ENCODE peak calls at places on chromosomes 5 and 9, in four cellular contexts. V is NB4, A is H9, L is cardiac fibroblast. U is an unnamed sample.

GRCh38 chr5:137696481-137696880 is 39.4 kb downstream of the KLHL3 start:
- DNase-seq in V (no peak), A (no peak), L (peak; percentile 31), U (no peak)

GRCh38 chr5:148740966-148741742 is 85.3 kb upstream of the ADRB2 start:
- DNase-seq in V (peak; percentile 81), A (no peak), L (peak; percentile 83), U (no peak)

GRCh38 chr5:32018476-32019436 is 155.4 kb downstream of the GOLPH3 start:
- DNase-seq in V (no peak), A (no peak), L (peak; percentile 20), U (peak; percentile 13)

GRCh38 chr5:170300361-170301013 is 2.9 kb upstream of the LCP2 start:
- DNase-seq in V (peak; percentile 78), A (no peak), L (no peak), U (no peak)

GRCh38 chr9:105188746-105189145 is 55.7 kb upstream of the SLC44A1 start:
- DNase-seq in V (peak; percentile 37), A (no peak), L (peak; percentile 41), U (no peak)

GRCh38 chr9:90331826-90332575 is 310.6 kb downstream of the DIRAS2 start:
- DNase-seq in V (no peak), A (no peak), L (peak; percentile 63), U (no peak)

GRCh38 chr9:136220017-136220729 is 15.2 kb upstream of the LHX3 start:
- DNase-seq in V (peak; percentile 94), A (no peak), L (peak; percentile 54), U (no peak)

GRCh38 chr5:135248801-135249231 is 150.2 kb downstream of the MACROH2A1 start:
- DNase-seq in V (no peak), A (no peak), L (no peak), U (no peak)

GRCh38 chr5:35487255-35488035 is 130.2 kb upstream of the SPEF2 start:
- DNase-seq in V (no peak), A (no peak), L (no peak), U (no peak)

GRCh38 chr5:150034677-150035076 is 34.1 kb downstream of the HMGXB3 start:
- DNase-seq in V (no peak), A (no peak), L (peak; percentile 78), U (no peak)

GRCh38 chr9:108444400-108445358 is 411.1 kb downstream of the ACTL7B start:
- DNase-seq in V (no peak), A (no peak), L (peak; percentile 97), U (no peak)

GRCh38 chr9:93594041-93594756 is 17.8 kb downstream of the PHF2 start:
- DNase-seq in V (no peak), A (no peak), L (no peak), U (no peak)

GRCh38 chr9:35487066-35487465 is 2.8 kb upstream of the RUSC2 start:
- DNase-seq in V (peak; percentile 28), A (no peak), L (no peak), U (no peak)

GRCh38 chr5:124922255-124922975 is 176.0 kb upstream of the ZNF608 start:
- DNase-seq in V (no peak), A (no peak), L (no peak), U (no peak)

GRCh38 chr5:140383300-140383699 is 18.3 kb upstream of the ANKHD1 start:
- DNase-seq in V (no peak), A (no peak), L (peak; percentile 32), U (no peak)

GRCh38 chr9:72665421-72665820 is 144.0 kb downstream of the TMC1 start:
- DNase-seq in V (no peak), A (no peak), L (peak; percentile 51), U (no peak)

GRCh38 chr9:92406506-92406905 is 2.1 kb upstream of the OGN start:
- DNase-seq in V (peak; percentile 84), A (no peak), L (no peak), U (no peak)

GRCh38 chr5:99004960-99005359 is 76.2 kb upstream of the CHD1 start:
- DNase-seq in V (no peak), A (no peak), L (no peak), U (no peak)

GRCh38 chr5:150299571-150300327 is 3.0 kb downstream of the ARSI start:
- DNase-seq in V (no peak), A (no peak), L (no peak), U (no peak)

GRCh38 chr5:95667219-95667618 is 15.6 kb downstream of the SPATA9 start:
- DNase-seq in V (no peak), A (no peak), L (no peak), U (no peak)

GRCh38 chr9:91836515-91836914 is 113.5 kb downstream of the ROR2 start:
- DNase-seq in V (no peak), A (no peak), L (no peak), U (no peak)

GRCh38 chr9:109986423-109987055 is 206.5 kb downstream of the PALM2AKAP2 start:
- DNase-seq in V (no peak), A (no peak), L (peak; percentile 98), U (no peak)

GRCh38 chr5:175548899-175549311 is 70.5 kb downstream of the SFXN1 start:
- DNase-seq in V (no peak), A (peak; percentile 84), L (no peak), U (no peak)

GRCh38 chr5:77326142-77326541 is 115.7 kb downstream of the PDE8B start:
- DNase-seq in V (no peak), A (no peak), L (no peak), U (no peak)

GRCh38 chr5:77418601-77419591 is 73.2 kb downstream of the WDR41 start:
- DNase-seq in V (no peak), A (no peak), L (peak; percentile 72), U (no peak)

GRCh38 chr9:101126556-101126955 is 98.0 kb downstream of the PLPPR1 start:
- DNase-seq in V (no peak), A (no peak), L (no peak), U (no peak)

DNA sequence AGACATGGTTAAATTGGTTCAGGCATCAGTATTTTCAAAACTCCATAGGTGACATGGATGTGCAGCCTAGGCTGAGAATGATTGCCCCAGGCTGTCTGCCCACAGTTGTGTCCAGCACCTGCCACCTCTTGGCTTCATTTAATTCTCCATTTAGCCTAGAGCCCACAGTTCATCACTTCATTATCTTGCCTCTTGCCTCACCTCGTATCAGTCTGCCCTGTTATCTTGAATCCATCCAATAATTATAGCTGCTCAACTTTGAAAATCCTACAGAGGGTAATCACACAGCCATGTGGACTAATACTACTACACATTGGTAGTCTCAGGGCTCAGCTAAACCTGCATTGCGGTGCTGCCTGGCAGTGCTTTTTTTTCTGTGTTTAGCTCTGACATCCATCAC is 7.4 kb downstream of the UGCG start:
- DNase-seq in V (no peak), A (no peak), L (peak; percentile 9), U (no peak)
- TF ChIP-seq CTCF in V (no peak), A (no peak), L (no peak), U (no peak)

DNA sequence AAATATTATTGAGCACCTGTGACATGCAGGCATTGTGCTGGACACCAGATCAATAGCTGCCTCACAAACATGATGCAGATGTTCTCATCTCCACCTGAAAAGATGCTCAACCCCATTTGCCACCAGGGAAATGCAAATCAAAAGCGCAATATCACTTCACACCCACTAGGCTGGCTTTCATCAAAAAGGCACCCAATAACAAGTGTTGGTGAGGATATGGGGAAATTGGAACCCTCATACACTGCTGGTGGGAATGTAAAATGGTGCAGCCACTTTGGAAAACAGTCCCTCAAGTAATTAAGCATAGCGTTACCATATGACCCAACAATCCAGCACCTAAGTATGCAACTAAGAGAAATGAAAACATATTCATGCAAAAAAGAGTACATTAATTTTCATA is 24.7 kb downstream of the FGF1 start:
- DNase-seq in V (no peak), A (no peak), L (no peak), U (no peak)
- TF ChIP-seq CTCF in V (no peak), A (peak; percentile 27), L (no peak), U (peak; percentile 19)

GRCh38 chr9:75087824-75088645 is at the start of the genes NMRK1 and OSTF1:
- DNase-seq in V (peak; percentile 92), A (peak; percentile 96), L (peak; percentile 94), U (peak; percentile 98)
- TF ChIP-seq CTCF in V (no peak), A (no peak), L (no peak), U (no peak)

DNA sequence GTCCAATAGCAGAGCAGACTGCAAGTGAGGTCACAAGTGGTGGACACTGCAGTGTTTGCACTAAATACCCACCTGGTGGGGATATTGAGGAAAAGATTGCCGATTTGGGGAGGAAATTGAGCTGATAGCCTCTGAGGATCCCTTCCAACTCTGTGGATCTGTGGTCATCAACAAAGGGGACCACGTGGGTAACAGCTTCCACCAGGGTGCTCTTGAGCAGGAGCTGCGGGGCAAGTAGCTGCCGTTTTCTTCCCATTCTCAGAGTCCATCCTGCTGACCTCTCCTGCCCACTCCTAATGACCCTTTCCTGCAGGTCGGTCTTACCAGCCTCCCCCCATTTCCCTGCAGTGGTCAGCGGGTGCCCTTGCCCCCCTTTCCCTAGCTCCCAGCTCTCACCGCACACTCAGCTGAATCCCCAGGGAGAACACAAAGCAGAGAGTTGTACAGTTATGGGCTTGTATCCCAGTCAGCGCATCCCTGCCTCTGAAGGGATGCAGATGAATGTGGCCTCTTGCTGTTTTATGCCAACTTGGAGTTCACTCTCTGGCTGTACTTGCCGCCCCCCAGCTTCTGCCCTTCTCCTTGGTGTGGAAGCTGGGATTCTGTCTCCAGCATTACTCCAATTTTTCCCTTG is 18.0 kb downstream of the DAPK1 start:
- DNase-seq in V (no peak), A (no peak), L (peak; percentile 35), U (no peak)
- TF ChIP-seq CTCF in V (no peak), A (no peak), L (no peak), U (no peak)

GRCh38 chr5:146042628-146043279 is 62.6 kb downstream of the PLAC8L1 start:
- DNase-seq in V (no peak), A (no peak), L (peak; percentile 68), U (no peak)

GRCh38 chr5:146047396-146047795 is 58.0 kb downstream of the PLAC8L1 start:
- DNase-seq in V (no peak), A (no peak), L (no peak), U (no peak)

GRCh38 chr5:146041180-146041789 is 64.1 kb downstream of the PLAC8L1 start:
- DNase-seq in V (peak; percentile 18), A (no peak), L (peak; percentile 24), U (no peak)

GRCh38 chr5:146040559-146040958 is 64.8 kb downstream of the PLAC8L1 start:
- DNase-seq in V (no peak), A (no peak), L (no peak), U (no peak)

DNA sequence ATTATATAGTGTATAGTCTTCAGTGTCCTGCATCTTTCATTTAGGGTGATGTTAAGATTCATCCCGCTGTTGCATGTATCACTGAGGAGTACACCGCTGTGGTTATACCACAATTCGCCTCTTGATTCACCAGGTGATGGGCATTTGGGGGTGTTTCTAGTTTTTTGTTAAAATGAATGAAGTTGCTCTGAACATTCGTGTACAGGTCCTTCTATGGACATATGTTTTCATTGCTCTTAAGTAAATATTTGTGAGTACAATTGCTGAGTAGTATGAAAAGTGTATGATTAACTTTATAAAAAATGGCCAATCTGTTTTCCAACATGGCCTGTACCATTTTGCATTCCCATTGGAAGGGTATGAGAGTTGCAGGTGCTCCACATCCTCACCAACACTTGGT is 61.7 kb downstream of the PLAC8L1 start:
- DNase-seq in V (no peak), A (no peak), L (no peak), U (no peak)
- TF ChIP-seq CTCF in V (no peak), A (no peak), L (no peak), U (no peak)

U was measured in endothelial cell.